ENCODE peak calls at places on chromosomes 6 and 20, in six cellular contexts. O is heart left ventricle, X is stomach, C is HCT116, Q is neural progenitor cell, T is mesendoderm. Y is an unnamed sample.

GRCh38 chr6:44442833-44443444 is 55.4 kb downstream of the CDC5L start:
- DNase-seq in O (no peak), X (no peak), C (no peak), Q (no peak), T (no peak), Y (no peak)

GRCh38 chr6:114108119-114109002 is 137.4 kb upstream of the HDAC2 start:
- DNase-seq in O (peak), X (peak), C (peak), Q (peak), T (peak), Y (peak)

GRCh38 chr6:120355822-120356221 is 978.5 kb downstream of the TBC1D32 start:
- DNase-seq in O (no peak), X (no peak), C (no peak), Q (no peak), T (no peak), Y (no peak)

GRCh38 chr6:117496383-117496990 is 14.0 kb downstream of the DCBLD1 start:
- DNase-seq in O (no peak), X (no peak), C (no peak), Q (no peak), T (no peak), Y (no peak)

GRCh38 chr6:42727084-42727601 is 4.7 kb upstream of the PRPH2 start:
- DNase-seq in O (peak), X (peak), C (no peak), Q (no peak), T (no peak), Y (peak)

GRCh38 chr6:44105993-44106740 is 21.1 kb downstream of the MRPL14 start:
- DNase-seq in O (no peak), X (no peak), C (no peak), Q (no peak), T (no peak), Y (no peak)

GRCh38 chr20:62980380-62980960 is 26.3 kb downstream of the BHLHE23 start:
- DNase-seq in O (no peak), X (no peak), C (no peak), Q (no peak), T (no peak), Y (no peak)

GRCh38 chr6:125957845-125958244 is 1.3 kb downstream of the HINT3 start:
- DNase-seq in O (no peak), X (no peak), C (no peak), Q (no peak), T (no peak), Y (no peak)

GRCh38 chr6:79630883-79631799 is at the start of gene SH3BGRL2:
- DNase-seq in O (peak), X (peak), C (peak), Q (peak), T (peak), Y (peak)

GRCh38 chr6:49606696-49607390 is 29.8 kb downstream of the RHAG start:
- DNase-seq in O (no peak), X (no peak), C (peak), Q (peak), T (peak), Y (peak)

GRCh38 chr6:19214231-19214630 is 622.9 kb upstream of the ID4 start:
- DNase-seq in O (no peak), X (no peak), C (no peak), Q (no peak), T (peak), Y (no peak)

GRCh38 chr6:103872683-103873082 is 987.0 kb downstream of the HACE1 start:
- DNase-seq in O (no peak), X (no peak), C (no peak), Q (peak), T (peak), Y (no peak)

GRCh38 chr6:158158748-158159147 is 9.3 kb downstream of the SERAC1 start:
- DNase-seq in O (no peak), X (no peak), C (no peak), Q (no peak), T (no peak), Y (no peak)

GRCh38 chr6:76342611-76343160 is 270.2 kb upstream of the IMPG1 start:
- DNase-seq in O (no peak), X (no peak), C (no peak), Q (no peak), T (no peak), Y (no peak)

GRCh38 chr6:53313784-53314382 is 34.9 kb downstream of the ELOVL5 start:
- DNase-seq in O (no peak), X (no peak), C (no peak), Q (no peak), T (no peak), Y (no peak)

GRCh38 chr20:2101057-2101934 is at the start of gene STK35:
- DNase-seq in O (no peak), X (no peak), C (peak), Q (no peak), T (peak), Y (no peak)

GRCh38 chr6:125314019-125314581 is 12.3 kb upstream of the HDDC2 start:
- DNase-seq in O (peak), X (peak), C (peak), Q (peak), T (peak), Y (peak)

GRCh38 chr6:16824804-16825777 is 63.8 kb upstream of the ATXN1 start:
- DNase-seq in O (no peak), X (no peak), C (no peak), Q (no peak), T (no peak), Y (no peak)

GRCh38 chr6:11806561-11807317 is 28.1 kb upstream of the ADTRP start:
- DNase-seq in O (no peak), X (no peak), C (no peak), Q (no peak), T (peak), Y (no peak)

GRCh38 chr6:139161169-139161568 is 26.3 kb downstream of the HECA start:
- DNase-seq in O (no peak), X (no peak), C (peak), Q (no peak), T (no peak), Y (no peak)

GRCh38 chr6:36315921-36316320 is 20.8 kb downstream of the BNIP5 start:
- DNase-seq in O (no peak), X (no peak), C (no peak), Q (no peak), T (no peak), Y (no peak)

GRCh38 chr20:2122921-2123320 is 21.3 kb downstream of the STK35 start:
- DNase-seq in O (peak), X (no peak), C (no peak), Q (no peak), T (no peak), Y (no peak)

GRCh38 chr20:53568351-53568750 is 25.3 kb downstream of the ZNF217 start:
- DNase-seq in O (no peak), X (peak), C (no peak), Q (no peak), T (no peak), Y (no peak)

GRCh38 chr20:41249371-41249770 is 68.2 kb downstream of the ZHX3 start:
- DNase-seq in O (peak), X (no peak), C (no peak), Q (peak), T (no peak), Y (peak)

GRCh38 chr6:83378621-83379388 is 52.0 kb downstream of the ME1 start:
- DNase-seq in O (no peak), X (no peak), C (no peak), Q (no peak), T (no peak), Y (no peak)

GRCh38 chr6:25229671-25230321 is 49.4 kb upstream of the CARMIL1 start:
- DNase-seq in O (no peak), X (no peak), C (peak), Q (no peak), T (no peak), Y (no peak)

GRCh38 chr6:43359381-43359780 is 10.1 kb downstream of the ZNF318 start:
- DNase-seq in O (no peak), X (no peak), C (no peak), Q (no peak), T (no peak), Y (no peak)

GRCh38 chr6:125829433-125829832 is 38.7 kb downstream of the NCOA7 start:
- DNase-seq in O (no peak), X (no peak), C (no peak), Q (no peak), T (no peak), Y (no peak)

GRCh38 chr6:122347251-122347650 is 52.2 kb upstream of the HSF2 start:
- DNase-seq in O (no peak), X (no peak), C (no peak), Q (no peak), T (no peak), Y (no peak)

GRCh38 chr6:11241154-11241792 is 8.8 kb upstream of the NEDD9 start:
- DNase-seq in O (no peak), X (no peak), C (no peak), Q (no peak), T (no peak), Y (no peak)

DNA sequence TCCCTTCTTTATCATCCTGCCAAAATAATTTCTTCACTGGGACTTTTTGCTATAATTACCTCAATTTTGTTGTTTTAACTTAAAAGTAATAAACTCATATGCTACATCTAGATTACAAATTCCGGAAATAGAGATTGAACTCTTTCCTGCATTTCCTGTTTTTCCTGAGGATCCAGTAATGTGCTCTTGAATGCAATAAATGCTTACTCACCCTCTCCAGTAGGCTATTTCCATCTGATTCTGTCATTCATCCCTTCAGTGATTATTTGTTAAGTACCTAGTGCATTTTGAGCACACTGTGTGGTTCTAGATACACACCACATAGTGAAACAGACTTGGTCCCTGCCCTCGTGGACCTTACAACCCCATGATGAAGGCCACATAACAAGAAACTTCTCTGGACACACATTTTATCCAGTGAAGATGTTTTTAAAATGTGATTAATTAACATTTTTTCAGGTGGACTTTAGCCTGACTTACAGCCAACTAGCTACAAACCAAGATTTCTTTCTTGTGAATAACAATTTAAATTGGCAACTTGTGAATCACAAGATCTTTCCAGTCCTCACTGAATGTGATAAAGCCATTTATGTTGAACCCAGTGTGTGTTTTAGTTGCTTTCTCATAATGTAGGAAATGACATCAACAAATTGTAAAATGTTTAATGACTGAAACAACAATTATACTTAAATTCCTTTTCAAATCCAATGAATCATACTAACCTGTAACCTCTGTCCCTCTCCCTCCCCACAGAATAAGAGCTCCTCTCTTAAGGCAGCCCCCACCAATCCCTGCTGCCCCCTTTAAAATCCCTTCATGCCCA is 272.3 kb downstream of the KHDC1L start:
- DNase-seq in O (no peak), X (no peak), C (no peak), Q (no peak), T (no peak), Y (no peak)
- H3K27ac ChIP-seq in O (no peak), X (no peak), C (no peak), Q (no peak), T (no peak), Y (no peak)

DNA sequence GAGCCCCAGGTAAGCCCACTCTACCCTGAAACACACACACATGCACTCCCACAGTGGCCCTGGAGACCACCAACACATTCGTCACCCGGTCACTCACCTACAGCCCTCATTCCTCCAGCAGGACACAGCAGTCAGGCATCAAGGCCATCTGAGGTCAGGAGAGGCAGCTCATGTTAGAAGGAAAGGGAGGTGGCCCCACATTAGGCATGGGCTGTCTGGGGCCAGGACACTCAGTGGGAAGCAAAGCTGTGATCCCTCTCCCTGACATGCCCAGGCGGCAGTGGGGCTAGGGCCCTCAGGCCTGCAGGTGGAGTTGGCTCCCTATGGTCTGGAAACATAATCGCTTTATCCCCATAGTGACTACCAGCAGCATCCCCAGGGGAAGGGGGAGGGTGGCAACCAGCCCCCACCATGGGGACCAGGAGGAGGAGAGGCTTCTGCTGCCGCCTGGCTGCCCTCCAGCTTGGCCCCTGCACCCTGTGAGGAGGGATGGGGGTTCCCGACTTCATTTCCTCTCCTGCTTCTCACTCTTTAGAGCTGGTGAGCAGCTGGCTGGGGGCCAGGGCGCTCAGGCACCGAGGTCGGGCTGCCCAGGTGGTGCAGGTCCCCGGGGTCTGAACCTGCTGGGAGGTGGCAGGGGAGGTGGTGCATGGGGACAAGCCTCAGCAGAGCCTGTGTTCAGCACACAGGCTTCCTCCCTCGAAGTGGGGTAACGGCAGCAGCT is 76.6 kb upstream of the CST7 start:
- DNase-seq in O (no peak), X (no peak), C (no peak), Q (no peak), T (no peak), Y (no peak)
- H3K4me3 ChIP-seq in O (no peak), X (no peak), C (no peak), Q (no peak), T (no peak), Y (no peak)

GRCh38 chr6:20370393-20370792 is 31.3 kb upstream of the E2F3 start:
- DNase-seq in O (no peak), X (no peak), C (no peak), Q (no peak), T (no peak), Y (no peak)
- H3K27ac ChIP-seq in O (no peak), X (no peak), C (no peak), Q (no peak), T (no peak), Y (no peak)

GRCh38 chr6:70424296-70424695 is 11.0 kb downstream of the FAM135A start:
- DNase-seq in O (no peak), X (no peak), C (no peak), Q (no peak), T (no peak), Y (no peak)
- H3K4me3 ChIP-seq in O (no peak), X (no peak), C (no peak), Q (no peak), T (no peak), Y (no peak)

GRCh38 chr6:71388068-71388744 is 99.6 kb downstream of the OGFRL1 start:
- DNase-seq in O (no peak), X (no peak), C (no peak), Q (no peak), T (no peak), Y (no peak)
- H3K27ac ChIP-seq in O (no peak), X (no peak), C (no peak), Q (no peak), T (no peak), Y (no peak)

DNA sequence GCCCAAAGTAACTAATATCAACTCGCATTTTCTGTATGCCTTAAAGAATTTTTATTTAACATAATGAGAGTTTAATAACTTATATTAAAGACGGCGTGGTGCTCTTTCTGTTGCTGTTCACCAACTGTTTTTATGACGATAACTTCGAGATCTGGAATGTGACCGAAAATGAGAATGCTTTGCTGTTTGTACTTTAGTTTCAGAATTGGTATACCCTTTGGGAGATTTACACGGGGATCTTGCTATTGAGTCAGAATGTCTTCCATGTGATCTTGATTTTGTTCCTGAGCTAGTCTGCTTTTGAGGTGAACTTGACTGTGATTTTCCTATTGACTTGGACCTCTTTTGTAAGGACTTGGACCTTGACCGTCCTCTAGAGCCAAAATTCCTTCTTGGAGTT is 17.9 kb downstream of the PNRC1 start:
- DNase-seq in O (no peak), X (no peak), C (no peak), Q (no peak), T (no peak), Y (no peak)
- H3K4me3 ChIP-seq in O (no peak), X (no peak), C (no peak), Q (no peak), T (no peak), Y (no peak)

DNA sequence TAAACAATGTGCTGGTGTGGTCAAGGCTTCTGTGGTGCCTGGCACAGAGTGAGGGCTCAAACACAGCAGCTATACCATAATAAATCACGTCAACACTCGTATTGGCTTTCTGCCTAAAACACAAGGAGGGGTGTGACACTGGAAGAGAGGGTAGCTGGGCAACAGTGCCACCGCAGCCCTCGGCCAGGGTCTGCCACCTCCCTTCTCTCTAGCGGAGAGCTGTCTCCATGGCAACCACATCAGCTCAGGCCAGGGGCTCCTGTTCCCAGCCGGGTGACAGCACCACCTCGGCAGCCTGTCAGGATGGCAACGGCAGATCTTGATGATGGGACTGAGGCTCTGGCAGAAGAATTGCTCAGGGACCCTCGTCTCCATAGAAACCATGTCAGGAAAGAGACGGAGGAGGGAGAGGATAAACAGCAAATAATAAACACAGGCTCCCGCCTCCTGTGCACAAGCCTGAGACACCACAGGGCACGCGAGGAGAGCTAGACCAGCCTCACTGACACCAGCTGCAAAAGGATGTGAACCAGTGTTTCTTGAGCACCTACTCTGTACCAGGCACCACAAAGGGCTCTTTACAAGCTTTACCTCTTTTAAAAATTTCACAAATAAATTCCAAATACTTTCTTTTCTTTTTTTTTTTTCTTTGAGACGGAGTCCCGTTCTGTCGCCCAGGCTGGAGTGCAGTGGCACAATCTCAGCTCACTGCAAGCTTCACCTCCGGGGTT is 50.4 kb upstream of the TLDC2 start:
- DNase-seq in O (no peak), X (no peak), C (no peak), Q (peak), T (no peak), Y (no peak)
- H3K27ac ChIP-seq in O (no peak), X (no peak), C (no peak), Q (no peak), T (no peak), Y (peak)

DNA sequence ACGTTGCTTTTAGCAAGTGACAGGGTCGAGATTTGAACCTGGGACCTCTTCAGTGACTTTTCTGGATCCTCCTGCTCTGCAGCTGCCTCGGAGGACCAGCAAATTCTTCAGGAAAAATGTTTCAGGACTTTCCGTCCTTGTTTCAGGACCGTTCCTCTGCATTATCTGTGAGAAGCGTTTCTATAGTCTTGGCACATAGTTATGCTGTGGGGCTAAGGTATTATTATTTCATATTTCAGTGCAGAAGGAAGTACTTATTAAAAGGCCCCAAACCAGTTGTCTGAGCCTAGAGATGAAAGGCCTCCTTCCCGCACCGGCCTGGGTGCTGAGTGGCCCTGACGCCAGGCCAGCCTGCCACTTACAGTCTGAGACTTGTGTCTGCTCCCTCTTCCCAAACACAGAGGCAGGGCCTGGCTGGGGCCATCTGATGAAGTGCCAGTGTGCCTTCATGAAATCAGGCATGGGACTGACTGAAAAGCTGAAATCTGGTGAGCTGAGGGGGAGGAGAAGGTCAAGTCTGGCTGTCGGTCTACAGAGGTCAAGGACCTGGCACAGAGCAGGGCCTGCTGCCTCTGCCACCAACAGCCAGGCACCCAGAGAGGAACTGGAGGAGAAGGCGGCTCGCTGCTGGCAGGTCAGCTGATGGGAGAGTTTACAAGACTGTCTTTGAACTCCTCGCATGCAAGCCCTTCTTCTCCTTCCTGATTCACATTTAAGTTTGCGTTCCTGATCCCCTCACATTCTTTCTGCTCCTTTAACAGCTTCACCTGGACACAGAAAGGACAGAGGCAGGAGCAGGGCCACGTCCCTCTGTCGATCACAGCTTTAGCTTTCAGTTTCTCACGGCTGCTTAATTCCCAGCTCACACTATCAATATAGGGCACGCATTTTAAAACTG is 8.9 kb upstream of the QKI start:
- DNase-seq in O (peak), X (peak), C (no peak), Q (no peak), T (no peak), Y (peak)
- H3K4me3 ChIP-seq in O (peak), X (peak), C (no peak), Q (no peak), T (no peak), Y (peak)

Y was measured in dorsolateral prefrontal cortex.